ENCODE peak calls at places on chromosomes 3 and 15, in five cellular contexts. V is IMR-90, W is body of pancreas, T is HCT116, D is breast epithelium. Z is an unnamed sample.

GRCh38 chr3:101320475-101320874 is at the start of gene IMPG2:
- DNase-seq in V (no peak), W (no peak), T (no peak), D (no peak), Z (no peak)

GRCh38 chr3:187999821-188000220 is 154.1 kb upstream of the LPP start:
- DNase-seq in V (no peak), W (no peak), T (no peak), D (no peak), Z (no peak)

GRCh38 chr3:197795200-197795599 is 4.1 kb downstream of the LRCH3 start:
- DNase-seq in V (peak), W (no peak), T (no peak), D (no peak), Z (no peak)

GRCh38 chr3:81769271-81769670 is 7.8 kb upstream of the GBE1 start:
- DNase-seq in V (peak), W (no peak), T (no peak), D (no peak), Z (no peak)

GRCh38 chr15:63277893-63278505 is 594 bp downstream of the APH1B start:
- DNase-seq in V (no peak), W (peak), T (no peak), D (no peak), Z (no peak)

GRCh38 chr15:40420071-40420713 is 14.6 kb downstream of the IVD start:
- DNase-seq in V (no peak), W (peak), T (no peak), D (no peak), Z (no peak)

GRCh38 chr3:184314700-184315505 is 497 bp downstream of the EIF4G1 start:
- DNase-seq in V (peak), W (peak), T (no peak), D (peak), Z (peak)

GRCh38 chr3:1091276-1091675 is 1.5 kb upstream of the CNTN6 start:
- DNase-seq in V (no peak), W (no peak), T (no peak), D (no peak), Z (no peak)

GRCh38 chr15:68582236-68582635 is 3.4 kb downstream of the CORO2B start:
- DNase-seq in V (no peak), W (no peak), T (no peak), D (no peak), Z (no peak)

GRCh38 chr3:183988216-183988790 is 29.4 kb downstream of the ABCC5 start:
- DNase-seq in V (peak), W (no peak), T (no peak), D (no peak), Z (no peak)

GRCh38 chr15:29888651-29889050 is 66.4 kb upstream of the TJP1 start:
- DNase-seq in V (peak), W (no peak), T (no peak), D (no peak), Z (no peak)

GRCh38 chr15:75695634-75696302 is 16.9 kb downstream of the CSPG4 start:
- DNase-seq in V (no peak), W (no peak), T (no peak), D (no peak), Z (no peak)

GRCh38 chr3:49869525-49870126 is at the start of gene CAMKV:
- DNase-seq in V (no peak), W (no peak), T (no peak), D (no peak), Z (no peak)

GRCh38 chr15:72285402-72285801 is 13.0 kb upstream of the PARP6 start:
- DNase-seq in V (no peak), W (no peak), T (no peak), D (no peak), Z (no peak)

GRCh38 chr3:6421666-6422065 is 439.2 kb upstream of the GRM7 start:
- DNase-seq in V (no peak), W (no peak), T (no peak), D (no peak), Z (no peak)

GRCh38 chr15:70254186-70254974 is 156.7 kb upstream of the TLE3 start:
- DNase-seq in V (no peak), W (no peak), T (no peak), D (no peak), Z (no peak)

GRCh38 chr3:104101736-104102135 is 1265.0 kb upstream of the ALCAM start:
- DNase-seq in V (no peak), W (no peak), T (no peak), D (no peak), Z (no peak)

GRCh38 chr3:75863130-75863529 is 77.8 kb upstream of the ZNF717 start:
- DNase-seq in V (no peak), W (no peak), T (no peak), D (no peak), Z (no peak)

GRCh38 chr3:136545664-136546266 is 206.4 kb downstream of the STAG1 start:
- DNase-seq in V (peak), W (no peak), T (no peak), D (no peak), Z (no peak)

GRCh38 chr3:14235003-14235876 is 56.6 kb downstream of the LSM3 start:
- DNase-seq in V (no peak), W (no peak), T (no peak), D (no peak), Z (peak)

GRCh38 chr3:55899887-55900286 is 412.8 kb upstream of the WNT5A start:
- DNase-seq in V (no peak), W (peak), T (no peak), D (no peak), Z (no peak)

GRCh38 chr3:105906834-105907233 is 38.0 kb upstream of the CBLB start:
- DNase-seq in V (peak), W (peak), T (no peak), D (no peak), Z (no peak)

GRCh38 chr3:104887619-104888018 is 479.1 kb upstream of the ALCAM start:
- DNase-seq in V (no peak), W (no peak), T (no peak), D (no peak), Z (no peak)

GRCh38 chr3:189304465-189305341 is 132.9 kb downstream of the TPRG1 start:
- DNase-seq in V (no peak), W (peak), T (no peak), D (peak), Z (peak)

GRCh38 chr3:197151562-197151961 is 121.9 kb upstream of the MELTF start:
- DNase-seq in V (peak), W (peak), T (no peak), D (no peak), Z (no peak)

GRCh38 chr3:15428539-15428938 is 1.1 kb downstream of the EAF1 start:
- DNase-seq in V (peak), W (no peak), T (no peak), D (no peak), Z (no peak)

GRCh38 chr3:193776626-193777025 is 183.6 kb downstream of the OPA1 start:
- DNase-seq in V (no peak), W (no peak), T (no peak), D (no peak), Z (no peak)

GRCh38 chr3:28718074-28718849 is 369.6 kb upstream of the AZI2 start:
- DNase-seq in V (no peak), W (no peak), T (no peak), D (no peak), Z (no peak)

GRCh38 chr15:78461171-78461881 is 23.3 kb downstream of the IREB2 start:
- DNase-seq in V (no peak), W (no peak), T (no peak), D (no peak), Z (no peak)

GRCh38 chr3:1942751-1943150 is 155.9 kb upstream of the CNTN4 start:
- DNase-seq in V (no peak), W (no peak), T (no peak), D (no peak), Z (no peak)

GRCh38 chr3:140334530-140334929 is 343.3 kb upstream of the TRIM42 start:
- DNase-seq in V (no peak), W (no peak), T (no peak), D (no peak), Z (no peak)

DNA sequence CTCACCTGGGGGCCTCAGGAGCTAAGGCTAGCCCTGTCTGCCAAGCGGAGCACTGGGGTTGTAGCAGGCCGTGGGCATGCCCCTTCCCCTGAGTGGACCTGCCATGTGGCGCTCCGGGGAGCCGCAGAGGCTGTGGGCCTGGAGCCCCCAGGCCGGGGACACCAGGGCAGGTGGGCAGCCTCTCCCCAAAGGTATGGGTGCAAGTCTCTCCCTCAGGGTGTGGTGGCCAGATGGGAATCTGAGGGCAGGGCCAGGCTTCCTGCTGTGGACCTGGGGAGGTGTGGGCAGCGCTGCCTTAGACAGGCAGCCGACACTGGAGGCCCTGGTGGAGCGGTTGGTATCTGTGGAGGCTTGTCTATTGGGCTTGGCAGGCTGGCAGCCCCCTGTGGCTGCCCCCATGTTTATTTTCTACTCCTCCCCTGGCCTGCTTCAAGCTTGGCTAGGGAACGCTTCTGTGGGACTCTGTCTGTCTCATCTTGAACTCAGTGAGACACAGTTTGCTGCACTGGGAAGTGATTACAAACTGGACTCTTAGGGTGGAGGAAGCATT is 5.9 kb downstream of the ACVR2B start:
- DNase-seq in V (no peak), W (no peak), T (no peak), D (no peak), Z (no peak)
- TF ChIP-seq POLR2A in V (no peak), W (no peak), T (no peak), D (no peak), Z (no peak)

DNA sequence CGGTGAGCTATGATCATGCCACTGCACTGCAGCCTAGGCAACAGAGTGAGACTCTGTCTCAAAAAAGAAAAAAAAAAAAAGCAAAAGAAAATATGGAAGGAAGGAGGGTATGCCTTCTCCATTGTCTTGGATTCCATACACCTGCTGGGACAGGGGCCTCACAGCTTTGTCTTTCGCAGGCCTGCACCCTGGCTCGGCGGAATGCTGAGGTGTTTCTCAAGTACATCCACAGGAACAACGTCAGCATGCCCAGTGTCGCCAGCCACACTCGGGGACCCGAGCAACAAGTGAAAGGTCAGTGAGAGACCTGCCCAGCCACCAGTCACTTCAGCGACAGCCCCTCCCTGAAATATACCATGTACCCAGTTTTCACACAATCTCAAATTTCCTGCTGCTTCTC is 288.5 kb upstream of the UMPS start:
- DNase-seq in V (no peak), W (no peak), T (no peak), D (no peak), Z (no peak)
- TF ChIP-seq POLR2A in V (no peak), W (no peak), T (no peak), D (no peak), Z (no peak)

GRCh38 chr3:119498188-119498987 is at the start of gene TIMMDC1:
- DNase-seq in V (peak), W (peak), T (peak), D (peak), Z (peak)
- TF ChIP-seq POLR2A in V (peak), W (peak), T (peak), D (no peak), Z (peak)

DNA sequence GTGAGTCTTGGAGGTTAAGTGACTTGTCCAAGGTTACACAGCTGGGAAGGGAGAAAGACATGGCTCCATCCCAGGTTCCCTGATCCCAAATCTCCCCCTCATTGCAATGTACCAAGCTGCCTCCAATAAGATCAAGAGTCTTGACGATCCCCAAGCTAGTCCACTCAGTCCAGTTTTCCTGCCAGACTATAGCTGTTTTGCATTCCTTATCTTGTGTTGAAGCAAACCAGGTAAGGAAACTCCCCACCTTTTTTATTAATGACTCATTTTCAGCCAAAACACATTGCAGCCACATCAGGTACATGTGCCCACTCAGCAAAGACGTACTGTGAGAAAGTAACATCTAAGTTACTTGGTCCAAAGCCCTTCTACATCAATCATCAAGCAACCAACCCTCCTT is 41.9 kb downstream of the LIPC start:
- DNase-seq in V (peak), W (no peak), T (no peak), D (no peak), Z (no peak)
- TF ChIP-seq POLR2A in V (no peak), W (no peak), T (no peak), D (no peak), Z (no peak)

DNA sequence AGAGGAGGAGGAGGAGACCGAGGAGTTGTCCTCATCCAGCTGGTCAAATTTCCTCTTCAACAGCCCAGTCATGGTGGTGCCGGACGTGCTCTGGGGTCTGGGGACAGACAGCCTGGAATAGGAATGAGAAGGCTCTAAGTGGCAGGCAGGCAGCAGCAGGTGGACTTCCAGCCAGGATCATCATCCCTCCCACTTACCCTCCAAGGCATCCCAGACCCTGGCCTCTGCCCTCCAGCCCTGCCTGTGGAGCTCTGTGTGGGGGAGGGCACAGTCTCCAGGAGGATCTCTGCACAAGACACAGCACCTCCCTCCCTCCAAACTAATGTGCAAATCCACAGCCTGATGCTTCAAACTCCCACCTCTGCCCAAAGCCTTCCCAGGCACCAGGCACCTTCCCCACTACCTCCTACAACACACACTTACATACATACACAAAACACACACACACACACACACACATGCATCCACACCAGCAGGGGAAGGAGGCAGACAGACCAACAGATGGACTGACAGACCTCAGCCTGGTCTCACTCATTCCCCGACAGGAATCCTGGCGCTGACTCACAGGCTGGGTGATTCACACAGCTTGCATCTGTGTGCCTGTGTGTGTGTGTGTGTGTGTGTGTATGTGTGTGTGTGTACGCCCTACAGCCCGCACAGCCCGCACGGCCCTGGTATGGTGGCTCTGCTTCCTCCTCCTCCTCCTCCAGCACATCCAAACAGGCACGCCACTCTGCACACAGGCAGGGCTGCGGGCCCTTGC is 6.6 kb downstream of the CSRNP1 start:
- DNase-seq in V (peak), W (peak), T (peak), D (peak), Z (peak)
- TF ChIP-seq POLR2A in V (no peak), W (no peak), T (no peak), D (no peak), Z (no peak)

GRCh38 chr3:156689589-156689988 is 15.2 kb downstream of the TIPARP start:
- DNase-seq in V (no peak), W (no peak), T (no peak), D (no peak), Z (no peak)
- TF ChIP-seq POLR2A in V (no peak), W (no peak), T (no peak), D (no peak), Z (no peak)

DNA sequence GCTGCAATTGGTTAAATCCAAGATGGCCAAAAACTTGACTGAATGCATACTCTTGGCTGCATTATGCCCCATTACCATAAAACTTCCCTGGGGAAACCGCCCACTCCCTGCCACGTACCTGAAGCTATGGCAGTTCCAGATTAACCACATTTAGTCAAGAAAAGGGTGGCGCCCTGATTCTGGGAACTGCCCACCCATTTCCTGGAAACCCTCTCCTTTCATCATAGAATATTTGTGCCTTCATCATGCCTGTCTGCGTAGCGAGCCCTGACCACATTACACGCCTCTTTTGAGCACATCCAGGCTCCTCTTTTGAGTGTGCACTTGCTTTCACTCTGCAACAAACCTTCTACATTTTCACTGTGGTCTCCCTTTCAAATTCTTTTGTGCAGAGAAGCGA is 5.2 kb downstream of the LINS1 start:
- DNase-seq in V (no peak), W (peak), T (no peak), D (no peak), Z (peak)
- TF ChIP-seq POLR2A in V (no peak), W (no peak), T (no peak), D (no peak), Z (no peak)

GRCh38 chr15:35545825-35546580 is at the start of gene DPH6:
- DNase-seq in V (peak), W (peak), T (peak), D (peak), Z (peak)
- TF ChIP-seq POLR2A in V (peak), W (peak), T (peak), D (peak), Z (peak)